ENCODE peak calls at places on chromosomes 5 and 9, in five cellular contexts. One of them, this sample, is unnamed.

GRCh38 chr5:96629774-96630173 is 32.4 kb upstream of the CAST start:
- DNase-seq in HepG2: peak; percentile 7
- DNase-seq in SK-N-SH: no peak
- DNase-seq in K562: no peak
- DNase-seq in GM12878: no peak
- DNase-seq in this sample: no peak

GRCh38 chr5:68344447-68345111 is 129.0 kb downstream of the PIK3R1 start:
- DNase-seq in HepG2: no peak
- DNase-seq in SK-N-SH: no peak
- DNase-seq in K562: peak; percentile 69
- DNase-seq in GM12878: no peak
- DNase-seq in this sample: peak; percentile 2

GRCh38 chr5:159459951-159460538 is 129.8 kb upstream of the IL12B start:
- DNase-seq in HepG2: no peak
- DNase-seq in SK-N-SH: no peak
- DNase-seq in K562: no peak
- DNase-seq in GM12878: no peak
- DNase-seq in this sample: peak; percentile 27

GRCh38 chr5:129460121-129460950 is at the start of gene ADAMTS19:
- DNase-seq in HepG2: no peak
- DNase-seq in SK-N-SH: peak; percentile 61
- DNase-seq in K562: no peak
- DNase-seq in GM12878: no peak
- DNase-seq in this sample: no peak

GRCh38 chr9:18427691-18428090 is 46.3 kb upstream of the ADAMTSL1 start:
- DNase-seq in HepG2: no peak
- DNase-seq in SK-N-SH: no peak
- DNase-seq in K562: no peak
- DNase-seq in GM12878: no peak
- DNase-seq in this sample: no peak

GRCh38 chr5:140988036-140988997 is 22.0 kb downstream of the PCDHAC2 start:
- DNase-seq in HepG2: no peak
- DNase-seq in SK-N-SH: no peak
- DNase-seq in K562: no peak
- DNase-seq in GM12878: no peak
- DNase-seq in this sample: no peak

GRCh38 chr5:1107167-1108007 is 4.5 kb downstream of the SLC12A7 start:
- DNase-seq in HepG2: peak; percentile 73
- DNase-seq in SK-N-SH: no peak
- DNase-seq in K562: no peak
- DNase-seq in GM12878: no peak
- DNase-seq in this sample: peak; percentile 39

GRCh38 chr9:99000480-99001395 is 57.0 kb downstream of the COL15A1 start:
- DNase-seq in HepG2: peak; percentile 17
- DNase-seq in SK-N-SH: peak; percentile 49
- DNase-seq in K562: peak; percentile 57
- DNase-seq in GM12878: peak; percentile 23
- DNase-seq in this sample: peak; percentile 75

GRCh38 chr5:142621227-142621626 is 64.7 kb downstream of the FGF1 start:
- DNase-seq in HepG2: no peak
- DNase-seq in SK-N-SH: no peak
- DNase-seq in K562: no peak
- DNase-seq in GM12878: no peak
- DNase-seq in this sample: no peak

GRCh38 chr9:125099816-125100215 is 43.5 kb downstream of the SCAI start:
- DNase-seq in HepG2: no peak
- DNase-seq in SK-N-SH: no peak
- DNase-seq in K562: no peak
- DNase-seq in GM12878: no peak
- DNase-seq in this sample: no peak

GRCh38 chr5:136164226-136164625 is 28.7 kb downstream of the SMIM32 start:
- DNase-seq in HepG2: no peak
- DNase-seq in SK-N-SH: no peak
- DNase-seq in K562: no peak
- DNase-seq in GM12878: no peak
- DNase-seq in this sample: no peak

GRCh38 chr9:125701351-125701750 is 5.7 kb downstream of the MAPKAP1 start:
- DNase-seq in HepG2: no peak
- DNase-seq in SK-N-SH: no peak
- DNase-seq in K562: no peak
- DNase-seq in GM12878: no peak
- DNase-seq in this sample: no peak

GRCh38 chr5:145829708-145830361 is 5.3 kb downstream of the PRELID2 start:
- DNase-seq in HepG2: peak; percentile 31
- DNase-seq in SK-N-SH: no peak
- DNase-seq in K562: no peak
- DNase-seq in GM12878: no peak
- DNase-seq in this sample: no peak

GRCh38 chr9:108696156-108696555 is 159.6 kb downstream of the ACTL7B start:
- DNase-seq in HepG2: no peak
- DNase-seq in SK-N-SH: no peak
- DNase-seq in K562: no peak
- DNase-seq in GM12878: no peak
- DNase-seq in this sample: no peak

GRCh38 chr5:122772446-122772845 is 2.4 kb upstream of the SNX2 start:
- DNase-seq in HepG2: peak; percentile 32
- DNase-seq in SK-N-SH: no peak
- DNase-seq in K562: no peak
- DNase-seq in GM12878: no peak
- DNase-seq in this sample: no peak

GRCh38 chr5:74575741-74576538 is 64.6 kb downstream of the ENC1 start:
- DNase-seq in HepG2: no peak
- DNase-seq in SK-N-SH: no peak
- DNase-seq in K562: no peak
- DNase-seq in GM12878: no peak
- DNase-seq in this sample: no peak

GRCh38 chr5:80935811-80936385 is 24.3 kb upstream of the RASGRF2 start:
- DNase-seq in HepG2: peak; percentile 16
- DNase-seq in SK-N-SH: no peak
- DNase-seq in K562: no peak
- DNase-seq in GM12878: no peak
- DNase-seq in this sample: no peak

GRCh38 chr9:130010151-130010988 is 32.6 kb downstream of the FNBP1 start:
- DNase-seq in HepG2: no peak
- DNase-seq in SK-N-SH: no peak
- DNase-seq in K562: no peak
- DNase-seq in GM12878: no peak
- DNase-seq in this sample: no peak

GRCh38 chr5:53045263-53045662 is 56.1 kb downstream of the ITGA2 start:
- DNase-seq in HepG2: no peak
- DNase-seq in SK-N-SH: no peak
- DNase-seq in K562: no peak
- DNase-seq in GM12878: no peak
- DNase-seq in this sample: no peak

GRCh38 chr5:173888473-173889135 is 455 bp downstream of the CPEB4 start:
- DNase-seq in HepG2: no peak
- DNase-seq in SK-N-SH: peak; percentile 49
- DNase-seq in K562: peak; percentile 25
- DNase-seq in GM12878: no peak
- DNase-seq in this sample: no peak

GRCh38 chr9:84782228-84782866 is 112.8 kb downstream of the NTRK2 start:
- DNase-seq in HepG2: no peak
- DNase-seq in SK-N-SH: no peak
- DNase-seq in K562: no peak
- DNase-seq in GM12878: no peak
- DNase-seq in this sample: no peak

GRCh38 chr5:80059354-80059980 is 24.3 kb downstream of the THBS4 start:
- DNase-seq in HepG2: no peak
- DNase-seq in SK-N-SH: no peak
- DNase-seq in K562: no peak
- DNase-seq in GM12878: no peak
- DNase-seq in this sample: no peak

GRCh38 chr5:13606051-13606450 is 338.4 kb downstream of the DNAH5 start:
- DNase-seq in HepG2: no peak
- DNase-seq in SK-N-SH: no peak
- DNase-seq in K562: no peak
- DNase-seq in GM12878: no peak
- DNase-seq in this sample: no peak

GRCh38 chr5:73282383-73282782 is 109.4 kb downstream of the TMEM174 start:
- DNase-seq in HepG2: no peak
- DNase-seq in SK-N-SH: no peak
- DNase-seq in K562: no peak
- DNase-seq in GM12878: no peak
- DNase-seq in this sample: no peak

GRCh38 chr5:73883646-73884045 is 257.6 kb downstream of the ARHGEF28 start:
- DNase-seq in HepG2: no peak
- DNase-seq in SK-N-SH: no peak
- DNase-seq in K562: no peak
- DNase-seq in GM12878: no peak
- DNase-seq in this sample: no peak

GRCh38 chr9:75152416-75152815 is 64.1 kb downstream of the OSTF1 start:
- DNase-seq in HepG2: no peak
- DNase-seq in SK-N-SH: no peak
- DNase-seq in K562: no peak
- DNase-seq in GM12878: no peak
- DNase-seq in this sample: no peak

GRCh38 chr5:125551246-125551645 is 804.8 kb upstream of the ZNF608 start:
- DNase-seq in HepG2: no peak
- DNase-seq in SK-N-SH: no peak
- DNase-seq in K562: no peak
- DNase-seq in GM12878: no peak
- DNase-seq in this sample: no peak

GRCh38 chr5:111779260-111780254 is 22.6 kb upstream of the NREP start:
- DNase-seq in HepG2: no peak
- DNase-seq in SK-N-SH: no peak
- DNase-seq in K562: no peak
- DNase-seq in GM12878: no peak
- DNase-seq in this sample: no peak

GRCh38 chr9:35116898-35117551 is 1.4 kb upstream of the ATOSB start:
- DNase-seq in HepG2: peak; percentile 86
- DNase-seq in SK-N-SH: peak; percentile 81
- DNase-seq in K562: peak; percentile 71
- DNase-seq in GM12878: no peak
- DNase-seq in this sample: peak; percentile 76

GRCh38 chr5:50751064-50751657 is 84.7 kb downstream of the PARP8 start:
- DNase-seq in HepG2: peak; percentile 30
- DNase-seq in SK-N-SH: peak; percentile 48
- DNase-seq in K562: peak; percentile 31
- DNase-seq in GM12878: peak; percentile 27
- DNase-seq in this sample: peak; percentile 21

GRCh38 chr9:68454579-68455334 is 85.9 kb downstream of the TMEM252 start:
- DNase-seq in HepG2: no peak
- DNase-seq in SK-N-SH: no peak
- DNase-seq in K562: no peak
- DNase-seq in GM12878: no peak
- DNase-seq in this sample: no peak

GRCh38 chr5:173643964-173644363 is 27.5 kb upstream of the BOD1 start:
- DNase-seq in HepG2: no peak
- DNase-seq in SK-N-SH: peak; percentile 87
- DNase-seq in K562: no peak
- DNase-seq in GM12878: peak; percentile 44
- DNase-seq in this sample: no peak

GRCh38 chr5:90264930-90265857 is 144.4 kb downstream of the CETN3 start:
- DNase-seq in HepG2: peak; percentile 35
- DNase-seq in SK-N-SH: peak; percentile 31
- DNase-seq in K562: peak; percentile 34
- DNase-seq in GM12878: peak; percentile 41
- DNase-seq in this sample: no peak

GRCh38 chr5:108122701-108123100 is 259.2 kb downstream of the FBXL17 start:
- DNase-seq in HepG2: no peak
- DNase-seq in SK-N-SH: peak; percentile 20
- DNase-seq in K562: no peak
- DNase-seq in GM12878: no peak
- DNase-seq in this sample: no peak

DNA sequence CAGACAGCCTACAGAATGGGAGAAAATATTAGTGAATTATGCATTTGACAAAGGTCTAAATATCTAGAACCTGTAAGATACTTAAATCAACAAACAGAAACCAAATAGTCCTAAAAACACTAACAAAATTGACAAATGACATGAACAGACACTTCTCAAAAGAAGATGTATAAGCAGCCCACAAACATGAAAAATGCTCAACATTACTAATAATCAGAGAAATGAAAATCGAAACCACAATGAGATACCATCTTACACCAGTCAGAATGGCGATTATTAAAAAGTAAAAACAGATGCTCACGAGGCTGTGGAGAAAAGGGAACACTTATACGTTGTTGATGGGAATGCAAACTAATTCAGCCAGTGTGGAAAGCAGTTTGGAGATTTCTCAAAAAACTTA is 1186.8 kb downstream of the DTWD2 start:
- DNase-seq in HepG2: no peak
- DNase-seq in SK-N-SH: no peak
- DNase-seq in K562: no peak
- DNase-seq in GM12878: no peak
- DNase-seq in this sample: no peak
- TF ChIP-seq REST in HepG2: no peak
- TF ChIP-seq REST in SK-N-SH: no peak
- TF ChIP-seq REST in K562: no peak
- TF ChIP-seq REST in GM12878: no peak
- TF ChIP-seq REST in this sample: no peak

GRCh38 chr9:114035845-114036785 is 42.0 kb downstream of the AMBP start:
- DNase-seq in HepG2: no peak
- DNase-seq in SK-N-SH: no peak
- DNase-seq in K562: no peak
- DNase-seq in GM12878: no peak
- DNase-seq in this sample: no peak
- TF ChIP-seq GABPA in HepG2: no peak
- TF ChIP-seq GABPA in SK-N-SH: no peak
- TF ChIP-seq GABPA in K562: no peak
- TF ChIP-seq GABPA in GM12878: no peak
- TF ChIP-seq GABPA in this sample: no peak

DNA sequence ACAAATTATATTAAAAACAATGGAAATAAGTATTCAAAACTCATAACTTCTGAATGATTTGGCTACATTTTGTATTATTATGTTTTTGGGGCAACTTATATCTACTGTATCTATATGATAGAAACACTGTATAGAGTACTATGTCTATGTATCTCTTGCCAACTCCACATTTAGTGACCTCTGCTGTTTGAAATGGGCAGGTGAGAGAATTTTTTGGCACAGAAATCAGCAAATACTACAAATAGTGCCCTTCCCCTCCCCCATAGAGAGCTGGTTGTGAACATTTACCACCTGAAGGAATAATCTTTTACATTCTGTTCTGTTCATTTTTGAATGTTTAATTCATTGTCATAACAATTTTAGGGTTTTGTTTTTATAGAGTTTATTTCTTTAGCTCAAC is 545.3 kb downstream of the PDE4D start:
- DNase-seq in HepG2: peak; percentile 36
- DNase-seq in SK-N-SH: no peak
- DNase-seq in K562: no peak
- DNase-seq in GM12878: no peak
- DNase-seq in this sample: no peak
- TF ChIP-seq REST in HepG2: no peak
- TF ChIP-seq REST in SK-N-SH: no peak
- TF ChIP-seq REST in K562: no peak
- TF ChIP-seq REST in GM12878: no peak
- TF ChIP-seq REST in this sample: no peak

GRCh38 chr9:3459076-3459475 is 66.7 kb downstream of the RFX3 start:
- DNase-seq in HepG2: no peak
- DNase-seq in SK-N-SH: peak; percentile 6
- DNase-seq in K562: no peak
- DNase-seq in GM12878: no peak
- DNase-seq in this sample: no peak
- TF ChIP-seq GABPA in HepG2: no peak
- TF ChIP-seq GABPA in SK-N-SH: no peak
- TF ChIP-seq GABPA in K562: no peak
- TF ChIP-seq GABPA in GM12878: no peak
- TF ChIP-seq GABPA in this sample: no peak

This sample was measured in HL-60.